ENCODE peak calls at places on chromosomes 16 and 17, in eight cellular contexts. U, L, Y, W, S, Q, B and N are unnamed samples.

GRCh38 chr17:19707728-19708221 is 8.6 kb downstream of the SLC47A2 start:
- DNase-seq in S (no peak), U (no peak), W (no peak), L (no peak), Y (no peak), Q (no peak), B (no peak), N (no peak)

GRCh38 chr16:13176711-13177110 is 275.3 kb downstream of the SHISA9 start:
- DNase-seq in L (no peak), Q (no peak), U (no peak), Y (no peak), B (no peak), W (no peak), S (no peak), N (no peak)

GRCh38 chr16:3618782-3619166 is 7.4 kb upstream of the SLX4 start:
- DNase-seq in Q (no peak), B (no peak), W (no peak), L (no peak), Y (no peak), S (peak), U (no peak), N (no peak)

GRCh38 chr16:19515765-19516164 is 6.1 kb downstream of the GDE1 start:
- DNase-seq in U (no peak), S (no peak), L (no peak), Y (peak), Q (no peak), B (no peak), W (no peak), N (no peak)

GRCh38 chr17:38590988-38591758 is 14.6 kb downstream of the SRCIN1 start:
- DNase-seq in S (no peak), W (no peak), B (peak), Q (no peak), Y (no peak), U (no peak), L (no peak), N (peak)

GRCh38 chr17:4632583-4632923 is 8.9 kb downstream of the ALOX15 start:
- DNase-seq in S (no peak), U (no peak), L (no peak), B (no peak), W (no peak), Y (no peak), Q (no peak), N (peak)

GRCh38 chr16:66521951-66522771 is 27.8 kb downstream of the TK2 start:
- DNase-seq in S (peak), L (peak), Y (peak), U (peak), B (no peak), W (peak), Q (no peak), N (no peak)

GRCh38 chr17:30199600-30199999 is 35.9 kb downstream of the SLC6A4 start:
- DNase-seq in B (no peak), W (peak), U (no peak), L (no peak), S (no peak), Q (no peak), Y (peak), N (no peak)

GRCh38 chr16:85361441-85362118 is 249.3 kb upstream of the CIBAR2 start:
- DNase-seq in Q (no peak), W (no peak), B (no peak), U (no peak), Y (no peak), L (no peak), S (no peak), N (no peak)

GRCh38 chr17:36203335-36203734 is 6.8 kb upstream of the CCL3L1 start:
- DNase-seq in Q (no peak), B (no peak), L (no peak), U (no peak), S (no peak), Y (no peak), W (no peak), N (no peak)

GRCh38 chr17:75404739-75405364 is 626 bp downstream of the GRB2 start:
- DNase-seq in S (peak), W (peak), Y (peak), U (peak), L (peak), Q (no peak), B (peak), N (peak)

GRCh38 chr16:75265911-75266701 is 14.7 kb upstream of the BCAR1 start:
- DNase-seq in S (peak), U (no peak), B (peak), Q (peak), L (no peak), Y (peak), W (peak), N (peak)

GRCh38 chr17:61409301-61410099 is 9.9 kb downstream of the TBX2 start:
- DNase-seq in U (peak), B (peak), W (peak), L (no peak), Q (peak), Y (peak), S (peak), N (no peak)

GRCh38 chr17:43905400-43905984 is 1.8 kb downstream of the MPP2 start:
- DNase-seq in W (no peak), Q (no peak), B (no peak), Y (no peak), S (no peak), L (no peak), U (no peak), N (no peak)